ENCODE peak calls at places on chromosomes 7 and 10, in six cellular contexts. Z is RKO; U is fibroblast of pulmonary artery; J is heart left ventricle; A is EL; O is stimulated activated CD4-positive, alpha-beta T cell treated with anti-CD3 and anti-CD28 coated beads, Interleukin-15, amount 100 ng/mL, for 1 hour. X is an unnamed sample.

GRCh38 chr10:128305601-128306345 is 179.6 kb upstream of the MKI67 start:
- DNase-seq in A (no peak), U (no peak), Z (no peak), J (no peak), O (no peak), X (no peak)

GRCh38 chr7:138002828-138003189 is 923 bp upstream of the CREB3L2 start:
- DNase-seq in A (no peak), U (no peak), Z (no peak), J (no peak), O (no peak), X (no peak)

GRCh38 chr10:73920084-73920483 is 9.2 kb downstream of the PLAU start:
- DNase-seq in O (no peak), A (no peak), U (no peak), J (peak; percentile 64), Z (no peak), X (peak; percentile 32)

GRCh38 chr10:95561200-95562177 is at the start of gene SORBS1:
- DNase-seq in O (peak; percentile 68), U (peak; percentile 96), Z (peak; percentile 97), A (peak; percentile 95), J (peak; percentile 98), X (peak; percentile 95)

GRCh38 chr10:8416192-8416701 is 361.8 kb downstream of the GATA3 start:
- DNase-seq in A (no peak), U (no peak), J (no peak), O (no peak), Z (no peak), X (no peak)

GRCh38 chr10:98260350-98260749 is 7.6 kb downstream of the LOXL4 start:
- DNase-seq in U (no peak), A (no peak), O (no peak), Z (no peak), J (no peak), X (no peak)

GRCh38 chr10:60299961-60300883 is 89.5 kb downstream of the ANK3 start:
- DNase-seq in Z (no peak), A (no peak), U (peak; percentile 98), O (no peak), J (peak; percentile 50), X (no peak)

GRCh38 chr7:17302575-17303142 is 4.2 kb downstream of the AHR start:
- DNase-seq in J (no peak), Z (no peak), O (no peak), U (peak; percentile 44), A (no peak), X (peak; percentile 47)

GRCh38 chr7:155484483-155485399 is 26.8 kb downstream of the EN2 start:
- DNase-seq in A (no peak), J (no peak), Z (no peak), O (no peak), U (no peak), X (no peak)

GRCh38 chr7:133705596-133705995 is 421.5 kb upstream of the LRGUK start:
- DNase-seq in Z (peak; percentile 97), A (peak; percentile 84), J (no peak), O (no peak), U (peak; percentile 82), X (peak; percentile 94)

GRCh38 chr10:116947838-116948529 is 57.0 kb downstream of the SHTN1 start:
- DNase-seq in Z (peak; percentile 36), J (no peak), U (peak; percentile 54), O (no peak), A (peak; percentile 65), X (peak; percentile 82)

GRCh38 chr7:20777377-20778062 is 9.2 kb downstream of the SP8 start:
- DNase-seq in J (no peak), Z (no peak), U (no peak), A (no peak), O (no peak), X (no peak)

GRCh38 chr10:62306663-62307062 is 38.0 kb upstream of the RTKN2 start:
- DNase-seq in O (no peak), A (no peak), J (no peak), U (no peak), Z (no peak), X (no peak)

GRCh38 chr7:93015193-93016084 is 102.3 kb downstream of the SAMD9 start:
- DNase-seq in A (peak; percentile 49), O (no peak), J (no peak), Z (no peak), U (peak; percentile 72), X (no peak)

GRCh38 chr7:46999866-47000265 is 582.0 kb downstream of the TNS3 start:
- DNase-seq in J (no peak), U (no peak), A (no peak), Z (no peak), O (no peak), X (no peak)

GRCh38 chr7:106345421-106346166 is 60.8 kb upstream of the NAMPT start:
- DNase-seq in Z (no peak), U (peak; percentile 75), A (peak; percentile 38), J (no peak), O (peak; percentile 35), X (peak; percentile 75)

GRCh38 chr7:30238721-30239441 is 45.5 kb upstream of the ZNRF2 start:
- DNase-seq in J (peak; percentile 73), Z (peak; percentile 32), A (peak; percentile 50), U (peak; percentile 48), O (no peak), X (peak; percentile 14)

GRCh38 chr7:130901209-130901783 is 167.3 kb upstream of the KLF14 start:
- DNase-seq in A (peak; percentile 95), O (no peak), J (peak; percentile 79), Z (peak; percentile 96), U (peak; percentile 95), X (peak; percentile 87)

GRCh38 chr7:36119005-36119711 is 33.9 kb upstream of the EEPD1 start:
- DNase-seq in Z (no peak), A (peak; percentile 95), U (peak; percentile 99), O (no peak), J (no peak), X (peak; percentile 84)

GRCh38 chr7:6423942-6424701 is 23.6 kb downstream of the DAGLB start:
- DNase-seq in U (no peak), A (no peak), O (no peak), Z (no peak), J (peak; percentile 47), X (no peak)

GRCh38 chr7:39810710-39811109 is 139.3 kb upstream of the CDK13 start:
- DNase-seq in O (no peak), J (no peak), U (no peak), A (no peak), Z (no peak), X (no peak)

GRCh38 chr10:79047875-79048638 is 20.7 kb upstream of the ZMIZ1 start:
- DNase-seq in A (no peak), Z (no peak), U (no peak), O (no peak), J (peak; percentile 44), X (no peak)

GRCh38 chr10:113121153-113121552 is 171.1 kb downstream of the TCF7L2 start:
- DNase-seq in U (no peak), Z (no peak), O (no peak), A (no peak), J (no peak), X (no peak)

GRCh38 chr10:89465196-89465595 is 50.8 kb downstream of the IFIT5 start:
- DNase-seq in O (no peak), Z (no peak), A (no peak), J (no peak), U (no peak), X (no peak)

GRCh38 chr7:74429153-74429747 is 24.5 kb upstream of the GTF2IRD1 start:
- DNase-seq in Z (no peak), A (peak; percentile 69), J (no peak), O (no peak), U (peak; percentile 73), X (peak; percentile 23)

GRCh38 chr10:75959209-75959608 is 527.8 kb downstream of the LRMDA start:
- DNase-seq in U (peak; percentile 41), J (no peak), Z (peak; percentile 80), A (peak; percentile 82), O (no peak), X (peak; percentile 71)

GRCh38 chr7:23205861-23206510 is 24.1 kb downstream of the NUP42 start:
- DNase-seq in A (no peak), U (peak; percentile 4), Z (no peak), O (no peak), J (peak; percentile 42), X (no peak)

GRCh38 chr7:156004265-156005201 is 192.3 kb upstream of the SHH start:
- DNase-seq in Z (no peak), A (no peak), O (no peak), U (no peak), J (no peak), X (no peak)

GRCh38 chr10:11527700-11528255 is 83.7 kb downstream of the USP6NL start:
- DNase-seq in A (no peak), J (no peak), Z (no peak), U (no peak), O (no peak), X (no peak)

GRCh38 chr10:130932326-130933007 is 379.1 kb downstream of the TCERG1L start:
- DNase-seq in U (no peak), Z (no peak), J (no peak), A (no peak), O (no peak), X (no peak)

GRCh38 chr7:64180989-64181388 is 26.0 kb upstream of the ZNF735 start:
- DNase-seq in Z (peak; percentile 89), A (no peak), U (peak; percentile 0), J (no peak), O (no peak), X (peak; percentile 4)

GRCh38 chr7:140041626-140042385 is 20.9 kb downstream of the PARP12 start:
- DNase-seq in Z (no peak), J (no peak), O (no peak), U (peak; percentile 69), A (peak; percentile 50), X (no peak)

GRCh38 chr7:114295522-114295921 is 119.1 kb upstream of the FOXP2 start:
- DNase-seq in O (no peak), J (no peak), Z (no peak), A (no peak), U (no peak), X (no peak)

GRCh38 chr7:134649231-134649775 is 2.6 kb downstream of the BPGM start:
- DNase-seq in A (no peak), O (no peak), J (no peak), Z (no peak), U (peak; percentile 13), X (no peak)

GRCh38 chr10:83606275-83606674 is 533.0 kb upstream of the GHITM start:
- DNase-seq in Z (no peak), J (no peak), O (no peak), U (peak; percentile 12), A (no peak), X (no peak)

X was measured in ELR.